ENCODE peak calls at places on chromosomes 2 and 18, in eight cellular contexts. One of them, this sample, is unnamed.

GRCh38 chr2:1754046-1754445 is 9.7 kb upstream of the PXDN start:
- DNase-seq in glutamatergic neuron: no peak
- DNase-seq in epithelial cell of proximal tubule: no peak
- DNase-seq in right atrium auricular region: no peak
- DNase-seq in progenitor cell of endocrine pancreas: no peak
- DNase-seq in pancreas: no peak
- DNase-seq in tibial nerve: no peak
- DNase-seq in heart right ventricle: no peak
- DNase-seq in this sample: no peak

GRCh38 chr2:23637011-23637778 is 252.2 kb downstream of the KLHL29 start:
- DNase-seq in glutamatergic neuron: peak
- DNase-seq in epithelial cell of proximal tubule: no peak
- DNase-seq in right atrium auricular region: no peak
- DNase-seq in progenitor cell of endocrine pancreas: no peak
- DNase-seq in pancreas: no peak
- DNase-seq in tibial nerve: peak
- DNase-seq in heart right ventricle: no peak
- DNase-seq in this sample: no peak

GRCh38 chr2:62743506-62743905 is 38.0 kb downstream of the EHBP1 start:
- DNase-seq in glutamatergic neuron: no peak
- DNase-seq in epithelial cell of proximal tubule: no peak
- DNase-seq in right atrium auricular region: no peak
- DNase-seq in progenitor cell of endocrine pancreas: no peak
- DNase-seq in pancreas: no peak
- DNase-seq in tibial nerve: no peak
- DNase-seq in heart right ventricle: no peak
- DNase-seq in this sample: no peak

GRCh38 chr2:201403904-201404303 is 46.8 kb upstream of the FLACC1 start:
- DNase-seq in glutamatergic neuron: no peak
- DNase-seq in epithelial cell of proximal tubule: no peak
- DNase-seq in right atrium auricular region: no peak
- DNase-seq in progenitor cell of endocrine pancreas: no peak
- DNase-seq in pancreas: no peak
- DNase-seq in tibial nerve: no peak
- DNase-seq in heart right ventricle: no peak
- DNase-seq in this sample: no peak

GRCh38 chr2:190578158-190579057 is 43.9 kb upstream of the NEMP2 start:
- DNase-seq in glutamatergic neuron: no peak
- DNase-seq in epithelial cell of proximal tubule: no peak
- DNase-seq in right atrium auricular region: no peak
- DNase-seq in progenitor cell of endocrine pancreas: no peak
- DNase-seq in pancreas: peak
- DNase-seq in tibial nerve: peak
- DNase-seq in heart right ventricle: no peak
- DNase-seq in this sample: no peak

GRCh38 chr2:207748993-207749392 is 20.7 kb downstream of the FZD5 start:
- DNase-seq in glutamatergic neuron: no peak
- DNase-seq in epithelial cell of proximal tubule: no peak
- DNase-seq in right atrium auricular region: no peak
- DNase-seq in progenitor cell of endocrine pancreas: no peak
- DNase-seq in pancreas: no peak
- DNase-seq in tibial nerve: no peak
- DNase-seq in heart right ventricle: no peak
- DNase-seq in this sample: no peak

GRCh38 chr18:489244-490023 is 11.1 kb downstream of the COLEC12 start:
- DNase-seq in glutamatergic neuron: no peak
- DNase-seq in epithelial cell of proximal tubule: no peak
- DNase-seq in right atrium auricular region: no peak
- DNase-seq in progenitor cell of endocrine pancreas: no peak
- DNase-seq in pancreas: no peak
- DNase-seq in tibial nerve: no peak
- DNase-seq in heart right ventricle: no peak
- DNase-seq in this sample: no peak

GRCh38 chr2:223464071-223464470 is 138.1 kb downstream of the SCG2 start:
- DNase-seq in glutamatergic neuron: no peak
- DNase-seq in epithelial cell of proximal tubule: no peak
- DNase-seq in right atrium auricular region: no peak
- DNase-seq in progenitor cell of endocrine pancreas: no peak
- DNase-seq in pancreas: no peak
- DNase-seq in tibial nerve: no peak
- DNase-seq in heart right ventricle: no peak
- DNase-seq in this sample: no peak

GRCh38 chr2:209259767-209260166 is 164.1 kb upstream of the MAP2 start:
- DNase-seq in glutamatergic neuron: no peak
- DNase-seq in epithelial cell of proximal tubule: no peak
- DNase-seq in right atrium auricular region: no peak
- DNase-seq in progenitor cell of endocrine pancreas: no peak
- DNase-seq in pancreas: no peak
- DNase-seq in tibial nerve: no peak
- DNase-seq in heart right ventricle: no peak
- DNase-seq in this sample: no peak

GRCh38 chr18:78713726-78714125 is 265.9 kb upstream of the SALL3 start:
- DNase-seq in glutamatergic neuron: no peak
- DNase-seq in epithelial cell of proximal tubule: no peak
- DNase-seq in right atrium auricular region: no peak
- DNase-seq in progenitor cell of endocrine pancreas: no peak
- DNase-seq in pancreas: no peak
- DNase-seq in tibial nerve: no peak
- DNase-seq in heart right ventricle: no peak
- DNase-seq in this sample: no peak

GRCh38 chr2:38771632-38772031 is 6.4 kb upstream of the GEMIN6 start:
- DNase-seq in glutamatergic neuron: no peak
- DNase-seq in epithelial cell of proximal tubule: no peak
- DNase-seq in right atrium auricular region: no peak
- DNase-seq in progenitor cell of endocrine pancreas: no peak
- DNase-seq in pancreas: no peak
- DNase-seq in tibial nerve: no peak
- DNase-seq in heart right ventricle: no peak
- DNase-seq in this sample: no peak

GRCh38 chr18:3995476-3996102 is 459.5 kb downstream of the DLGAP1 start:
- DNase-seq in glutamatergic neuron: no peak
- DNase-seq in epithelial cell of proximal tubule: no peak
- DNase-seq in right atrium auricular region: no peak
- DNase-seq in progenitor cell of endocrine pancreas: peak
- DNase-seq in pancreas: peak
- DNase-seq in tibial nerve: peak
- DNase-seq in heart right ventricle: no peak
- DNase-seq in this sample: no peak

GRCh38 chr2:25529034-25529433 is 144.3 kb downstream of the DTNB start:
- DNase-seq in glutamatergic neuron: no peak
- DNase-seq in epithelial cell of proximal tubule: no peak
- DNase-seq in right atrium auricular region: no peak
- DNase-seq in progenitor cell of endocrine pancreas: no peak
- DNase-seq in pancreas: no peak
- DNase-seq in tibial nerve: no peak
- DNase-seq in heart right ventricle: no peak
- DNase-seq in this sample: no peak

GRCh38 chr2:74821177-74822124 is 12.5 kb upstream of the HK2 start:
- DNase-seq in glutamatergic neuron: no peak
- DNase-seq in epithelial cell of proximal tubule: no peak
- DNase-seq in right atrium auricular region: no peak
- DNase-seq in progenitor cell of endocrine pancreas: no peak
- DNase-seq in pancreas: no peak
- DNase-seq in tibial nerve: no peak
- DNase-seq in heart right ventricle: no peak
- DNase-seq in this sample: no peak

GRCh38 chr2:209566250-209566649 is 142.4 kb downstream of the MAP2 start:
- DNase-seq in glutamatergic neuron: no peak
- DNase-seq in epithelial cell of proximal tubule: no peak
- DNase-seq in right atrium auricular region: no peak
- DNase-seq in progenitor cell of endocrine pancreas: no peak
- DNase-seq in pancreas: no peak
- DNase-seq in tibial nerve: no peak
- DNase-seq in heart right ventricle: no peak
- DNase-seq in this sample: no peak

GRCh38 chr18:45951021-45951714 is 16.0 kb downstream of the EPG5 start:
- DNase-seq in glutamatergic neuron: no peak
- DNase-seq in epithelial cell of proximal tubule: no peak
- DNase-seq in right atrium auricular region: no peak
- DNase-seq in progenitor cell of endocrine pancreas: no peak
- DNase-seq in pancreas: no peak
- DNase-seq in tibial nerve: no peak
- DNase-seq in heart right ventricle: no peak
- DNase-seq in this sample: no peak

GRCh38 chr2:66275984-66276383 is 158.9 kb upstream of the MEIS1 start:
- DNase-seq in glutamatergic neuron: no peak
- DNase-seq in epithelial cell of proximal tubule: no peak
- DNase-seq in right atrium auricular region: no peak
- DNase-seq in progenitor cell of endocrine pancreas: no peak
- DNase-seq in pancreas: no peak
- DNase-seq in tibial nerve: no peak
- DNase-seq in heart right ventricle: no peak
- DNase-seq in this sample: no peak
- TF ChIP-seq CTCF in glutamatergic neuron: peak
- TF ChIP-seq CTCF in epithelial cell of proximal tubule: peak
- TF ChIP-seq CTCF in right atrium auricular region: no peak
- TF ChIP-seq CTCF in progenitor cell of endocrine pancreas: no peak
- TF ChIP-seq CTCF in pancreas: no peak
- TF ChIP-seq CTCF in tibial nerve: no peak
- TF ChIP-seq CTCF in heart right ventricle: no peak
- TF ChIP-seq CTCF in this sample: no peak

GRCh38 chr2:166179201-166179600 is 51.4 kb upstream of the SCN1A start:
- DNase-seq in glutamatergic neuron: no peak
- DNase-seq in epithelial cell of proximal tubule: no peak
- DNase-seq in right atrium auricular region: no peak
- DNase-seq in progenitor cell of endocrine pancreas: no peak
- DNase-seq in pancreas: no peak
- DNase-seq in tibial nerve: no peak
- DNase-seq in heart right ventricle: no peak
- DNase-seq in this sample: no peak
- TF ChIP-seq CTCF in glutamatergic neuron: no peak
- TF ChIP-seq CTCF in epithelial cell of proximal tubule: peak
- TF ChIP-seq CTCF in right atrium auricular region: no peak
- TF ChIP-seq CTCF in progenitor cell of endocrine pancreas: peak
- TF ChIP-seq CTCF in pancreas: no peak
- TF ChIP-seq CTCF in tibial nerve: no peak
- TF ChIP-seq CTCF in heart right ventricle: no peak
- TF ChIP-seq CTCF in this sample: no peak

GRCh38 chr2:225288986-225289385 is 110.5 kb upstream of the NYAP2 start:
- DNase-seq in glutamatergic neuron: no peak
- DNase-seq in epithelial cell of proximal tubule: no peak
- DNase-seq in right atrium auricular region: no peak
- DNase-seq in progenitor cell of endocrine pancreas: no peak
- DNase-seq in pancreas: no peak
- DNase-seq in tibial nerve: no peak
- DNase-seq in heart right ventricle: no peak
- DNase-seq in this sample: no peak

DNA sequence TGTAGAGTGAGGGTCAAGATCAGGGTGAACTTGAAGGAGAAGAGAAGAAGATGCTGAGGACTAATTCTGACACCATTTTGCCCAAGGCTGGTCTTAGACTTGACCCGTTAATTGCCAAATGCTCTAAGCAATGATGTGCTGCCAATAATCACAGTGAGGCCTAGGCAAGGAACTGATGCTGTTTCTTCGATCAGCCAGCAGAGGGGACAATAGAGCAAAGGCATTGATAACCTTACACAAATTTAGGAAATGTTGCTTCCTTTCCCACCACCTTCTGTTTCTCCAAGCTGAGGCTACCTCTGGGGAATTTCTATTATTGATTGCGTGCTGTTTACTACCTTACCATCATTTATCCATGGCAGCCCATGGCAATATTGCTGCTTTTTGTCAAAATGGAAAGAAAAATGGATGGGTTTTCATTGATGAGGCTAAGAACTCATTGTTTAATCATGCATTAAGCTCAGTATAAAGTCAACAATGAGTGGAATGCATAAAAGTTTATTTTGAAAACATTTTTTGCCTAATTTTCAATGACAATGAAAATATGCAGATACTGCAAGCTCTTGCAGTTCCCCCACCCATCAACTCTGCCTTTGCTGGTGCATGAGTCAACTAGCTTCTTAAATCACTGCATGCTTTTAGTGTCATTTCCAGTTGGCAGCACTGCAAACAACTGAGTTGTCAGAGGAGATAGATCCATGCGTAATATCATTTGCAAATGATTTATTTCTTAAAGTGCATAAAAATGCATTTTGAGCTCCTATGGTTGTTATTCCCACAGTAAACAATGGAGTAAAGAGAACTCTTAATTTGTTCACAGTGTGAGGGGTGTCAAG is 116.4 kb upstream of the NYAP2 start:
- DNase-seq in glutamatergic neuron: peak
- DNase-seq in epithelial cell of proximal tubule: no peak
- DNase-seq in right atrium auricular region: no peak
- DNase-seq in progenitor cell of endocrine pancreas: no peak
- DNase-seq in pancreas: peak
- DNase-seq in tibial nerve: no peak
- DNase-seq in heart right ventricle: no peak
- DNase-seq in this sample: no peak
- TF ChIP-seq CTCF in glutamatergic neuron: peak
- TF ChIP-seq CTCF in epithelial cell of proximal tubule: peak
- TF ChIP-seq CTCF in right atrium auricular region: peak
- TF ChIP-seq CTCF in progenitor cell of endocrine pancreas: peak
- TF ChIP-seq CTCF in pancreas: peak
- TF ChIP-seq CTCF in tibial nerve: peak
- TF ChIP-seq CTCF in heart right ventricle: peak
- TF ChIP-seq CTCF in this sample: peak

DNA sequence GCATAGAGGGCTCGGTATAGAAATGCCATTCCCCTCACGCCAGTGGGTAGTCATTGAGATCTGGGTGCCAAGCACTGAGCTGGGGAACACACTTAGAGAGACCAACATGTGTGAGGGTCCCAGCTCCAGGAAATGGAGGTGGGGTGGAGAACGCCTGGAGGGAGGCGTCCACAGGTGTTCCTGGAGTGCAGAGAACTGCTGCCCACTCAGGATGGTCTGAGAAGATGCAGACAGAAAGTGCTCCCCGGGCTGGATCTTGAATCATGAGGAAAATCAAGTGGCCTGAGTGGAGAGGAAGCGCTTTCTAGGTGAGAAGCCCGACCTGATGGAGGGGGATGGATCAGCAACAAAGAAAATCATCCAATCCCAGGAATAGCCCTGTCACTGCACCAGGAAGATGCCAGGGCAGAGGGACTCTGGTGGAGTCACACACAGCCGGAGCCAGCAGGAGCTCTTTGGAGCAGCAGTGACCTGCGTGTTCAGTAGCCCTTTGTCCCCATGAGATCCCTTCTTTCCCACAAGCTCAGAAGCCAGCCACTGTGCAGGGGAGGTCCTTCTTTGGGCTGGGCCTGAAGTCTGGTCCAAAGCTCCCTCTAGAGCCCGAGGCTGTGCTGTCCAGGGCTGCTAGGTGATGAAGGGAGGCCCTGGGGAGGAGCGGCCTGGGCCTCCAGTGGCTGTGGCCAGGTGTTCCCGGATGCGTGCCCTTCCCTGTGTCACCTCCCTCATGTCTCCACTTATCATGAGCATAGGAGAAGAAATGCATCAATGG is 112.3 kb downstream of the RNF144A start:
- DNase-seq in glutamatergic neuron: no peak
- DNase-seq in epithelial cell of proximal tubule: no peak
- DNase-seq in right atrium auricular region: no peak
- DNase-seq in progenitor cell of endocrine pancreas: no peak
- DNase-seq in pancreas: no peak
- DNase-seq in tibial nerve: no peak
- DNase-seq in heart right ventricle: peak
- DNase-seq in this sample: no peak
- TF ChIP-seq CTCF in glutamatergic neuron: no peak
- TF ChIP-seq CTCF in epithelial cell of proximal tubule: peak
- TF ChIP-seq CTCF in right atrium auricular region: peak
- TF ChIP-seq CTCF in progenitor cell of endocrine pancreas: no peak
- TF ChIP-seq CTCF in pancreas: no peak
- TF ChIP-seq CTCF in tibial nerve: no peak
- TF ChIP-seq CTCF in heart right ventricle: peak
- TF ChIP-seq CTCF in this sample: no peak

GRCh38 chr2:232333361-232334135 is 45.0 kb upstream of the ALPP start:
- DNase-seq in glutamatergic neuron: peak
- DNase-seq in epithelial cell of proximal tubule: no peak
- DNase-seq in right atrium auricular region: no peak
- DNase-seq in progenitor cell of endocrine pancreas: peak
- DNase-seq in pancreas: no peak
- DNase-seq in tibial nerve: no peak
- DNase-seq in heart right ventricle: no peak
- DNase-seq in this sample: peak
- TF ChIP-seq CTCF in glutamatergic neuron: peak
- TF ChIP-seq CTCF in epithelial cell of proximal tubule: peak
- TF ChIP-seq CTCF in right atrium auricular region: no peak
- TF ChIP-seq CTCF in progenitor cell of endocrine pancreas: peak
- TF ChIP-seq CTCF in pancreas: no peak
- TF ChIP-seq CTCF in tibial nerve: no peak
- TF ChIP-seq CTCF in heart right ventricle: no peak
- TF ChIP-seq CTCF in this sample: no peak

This sample was measured in natural killer cell.